ENCODE peak calls at places on chromosomes 1 and 21, in nine cellular contexts. P is pancreas, L is psoas muscle, W is AG10803, B is endothelial cell of umbilical vein, D is upper lobe of right lung, G is PC-3, I is GM20000, U is ascending aorta. Y is an unnamed sample.

GRCh38 chr21:32083175-32083574 is 195.7 kb downstream of the MIS18A start:
- DNase-seq in P (no peak), L (no peak), W (no peak), B (peak; percentile 43), D (no peak), G (no peak), I (no peak), U (no peak), Y (no peak)

GRCh38 chr1:208332774-208333126 is 88.6 kb upstream of the PLXNA2 start:
- DNase-seq in P (no peak), L (no peak), W (no peak), B (no peak), D (no peak), G (no peak), I (no peak), U (no peak), Y (no peak)

GRCh38 chr1:93979718-93980319 is 70.6 kb upstream of the GCLM start:
- DNase-seq in P (no peak), L (no peak), W (peak; percentile 98), B (peak; percentile 18), D (no peak), G (peak; percentile 18), I (no peak), U (no peak), Y (no peak)

GRCh38 chr1:165854101-165854845 is 26.9 kb downstream of the UCK2 start:
- DNase-seq in P (no peak), L (no peak), W (peak; percentile 99), B (peak; percentile 34), D (no peak), G (no peak), I (no peak), U (no peak), Y (no peak)

GRCh38 chr1:26853156-26853555 is 9.8 kb upstream of the SFN start:
- DNase-seq in P (peak; percentile 87), L (peak; percentile 93), W (peak; percentile 83), B (peak; percentile 79), D (peak; percentile 87), G (peak; percentile 99), I (peak; percentile 75), U (peak; percentile 60), Y (peak; percentile 84)

GRCh38 chr1:108639899-108640560 is 20.9 kb downstream of the HENMT1 start:
- DNase-seq in P (no peak), L (no peak), W (no peak), B (no peak), D (no peak), G (no peak), I (no peak), U (no peak), Y (no peak)

GRCh38 chr21:45087022-45087823 is 12.8 kb downstream of the ADARB1 start:
- DNase-seq in P (no peak), L (no peak), W (no peak), B (no peak), D (no peak), G (no peak), I (no peak), U (no peak), Y (no peak)

GRCh38 chr1:25917996-25918395 is 11.8 kb upstream of the STMN1 start:
- DNase-seq in P (no peak), L (no peak), W (no peak), B (no peak), D (no peak), G (no peak), I (no peak), U (no peak), Y (no peak)

GRCh38 chr1:19645544-19646252 is 1.6 kb downstream of the NBL1 start:
- DNase-seq in P (no peak), L (no peak), W (peak; percentile 44), B (peak; percentile 34), D (peak; percentile 62), G (no peak), I (no peak), U (no peak), Y (no peak)

GRCh38 chr1:100130552-100131077 is 2.1 kb downstream of the SASS6 start:
- DNase-seq in P (no peak), L (no peak), W (peak; percentile 19), B (peak; percentile 37), D (no peak), G (peak; percentile 81), I (no peak), U (no peak), Y (no peak)

DNA sequence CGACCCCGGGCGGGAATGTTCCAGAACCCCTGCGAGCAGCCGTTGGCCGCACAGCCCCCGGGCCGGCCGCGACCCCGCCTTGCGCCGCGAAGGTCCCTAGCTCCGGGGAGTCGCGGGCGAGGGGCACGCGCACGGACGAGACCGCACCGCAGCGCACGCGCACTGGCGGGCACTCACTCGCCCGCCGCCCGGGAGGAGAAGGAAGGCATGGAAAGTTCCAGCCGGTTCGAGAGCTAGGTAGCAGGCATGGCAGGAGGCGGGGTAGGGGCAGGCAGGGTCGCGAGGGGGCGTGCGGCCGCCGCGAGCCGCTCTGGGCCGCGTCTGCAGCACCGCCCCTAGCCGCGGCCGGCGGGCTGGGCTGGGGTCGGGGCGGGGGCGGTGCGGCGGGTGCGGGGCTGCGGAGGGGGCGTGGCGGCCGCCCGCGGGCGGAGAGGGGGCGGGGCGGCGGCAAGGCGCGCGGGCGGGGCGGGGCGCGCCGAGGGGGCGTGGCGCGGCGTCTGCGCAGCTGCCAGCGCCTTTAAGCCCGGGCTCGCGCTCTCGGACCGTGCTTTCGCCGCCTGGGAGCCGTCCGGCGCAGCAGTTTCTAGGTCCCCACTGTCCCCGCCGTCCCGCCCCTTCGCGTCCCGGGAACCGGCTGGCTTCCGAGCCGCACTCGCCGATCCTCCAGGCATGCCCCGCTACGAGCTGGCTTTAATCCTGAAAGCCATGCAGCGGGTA is at the start of the genes MRPS6 and SLC5A3:
- DNase-seq in P (peak; percentile 95), L (peak; percentile 92), W (peak; percentile 80), B (peak; percentile 81), D (peak; percentile 94), G (peak; percentile 83), I (peak; percentile 97), U (no peak), Y (peak; percentile 92)
- TF ChIP-seq CTCF in P (no peak), L (no peak), W (no peak), B (no peak), D (no peak), G (no peak), I (no peak), U (no peak), Y (peak; percentile 27)

GRCh38 chr1:10598088-10598712 is 123.5 kb downstream of the PEX14 start:
- DNase-seq in P (no peak), L (no peak), W (no peak), B (no peak), D (no peak), G (peak; percentile 10), I (no peak), U (no peak), Y (no peak)
- TF ChIP-seq CTCF in P (no peak), L (no peak), W (no peak), B (no peak), D (no peak), G (peak; percentile 29), I (no peak), U (no peak), Y (no peak)

GRCh38 chr1:34879230-34879629 is 19.7 kb upstream of the SMIM12 start:
- DNase-seq in P (no peak), L (no peak), W (no peak), B (no peak), D (no peak), G (no peak), I (no peak), U (no peak), Y (no peak)
- TF ChIP-seq CTCF in P (no peak), L (no peak), W (no peak), B (no peak), D (no peak), G (no peak), I (no peak), U (no peak), Y (no peak)

GRCh38 chr1:40612345-40612831 is 53.1 kb downstream of the RIMS3 start:
- DNase-seq in P (no peak), L (no peak), W (peak; percentile 46), B (peak; percentile 71), D (no peak), G (peak; percentile 85), I (peak; percentile 76), U (no peak), Y (peak; percentile 84)
- TF ChIP-seq CTCF in P (peak; percentile 69), L (peak; percentile 86), W (peak; percentile 93), B (peak; percentile 81), D (peak; percentile 87), G (peak; percentile 92), I (peak; percentile 76), U (peak; percentile 82), Y (peak; percentile 92)

GRCh38 chr1:24308365-24309015 is 10.7 kb upstream of the GRHL3 start:
- DNase-seq in P (no peak), L (no peak), W (no peak), B (no peak), D (no peak), G (peak; percentile 36), I (no peak), U (no peak), Y (no peak)
- TF ChIP-seq CTCF in P (no peak), L (no peak), W (peak; percentile 49), B (peak; percentile 17), D (no peak), G (peak; percentile 52), I (no peak), U (no peak), Y (no peak)

GRCh38 chr1:202656951-202657646 is 53.2 kb downstream of the SYT2 start:
- DNase-seq in P (no peak), L (no peak), W (peak; percentile 10), B (peak; percentile 26), D (no peak), G (peak; percentile 39), I (no peak), U (no peak), Y (no peak)
- TF ChIP-seq CTCF in P (no peak), L (no peak), W (peak; percentile 27), B (peak; percentile 33), D (no peak), G (no peak), I (no peak), U (no peak), Y (no peak)

Y was measured in GM13977.